ENCODE peak calls at places on chromosomes 7 and 10, in four cellular contexts. One of them, this sample, is unnamed.

GRCh38 chr7:17638727-17639126 is 301.6 kb downstream of the SNX13 start:
- DNase-seq in activated CD8-positive, alpha-beta T cell treated with anti-CD3 and anti-CD28 coated beads for 36 hours: no peak
- DNase-seq in colonic mucosa: no peak
- DNase-seq in RPMI8226: no peak
- DNase-seq in this sample: no peak

GRCh38 chr7:43721193-43721806 is 8.0 kb downstream of the COA1 start:
- DNase-seq in RPMI8226: peak
- DNase-seq in activated CD8-positive, alpha-beta T cell treated with anti-CD3 and anti-CD28 coated beads for 36 hours: no peak
- DNase-seq in colonic mucosa: no peak
- DNase-seq in this sample: peak

GRCh38 chr7:76262683-76263402 is 39.6 kb upstream of the HSPB1 start:
- DNase-seq in activated CD8-positive, alpha-beta T cell treated with anti-CD3 and anti-CD28 coated beads for 36 hours: peak
- DNase-seq in colonic mucosa: peak
- DNase-seq in RPMI8226: peak
- DNase-seq in this sample: peak

GRCh38 chr10:32207544-32207943 is 139.4 kb downstream of the EPC1 start:
- DNase-seq in RPMI8226: peak
- DNase-seq in colonic mucosa: peak
- DNase-seq in activated CD8-positive, alpha-beta T cell treated with anti-CD3 and anti-CD28 coated beads for 36 hours: peak
- DNase-seq in this sample: peak

GRCh38 chr7:106284516-106285050 is at the start of gene NAMPT:
- DNase-seq in activated CD8-positive, alpha-beta T cell treated with anti-CD3 and anti-CD28 coated beads for 36 hours: no peak
- DNase-seq in RPMI8226: peak
- DNase-seq in colonic mucosa: peak
- DNase-seq in this sample: peak

GRCh38 chr7:21028186-21028989 is 241.7 kb upstream of the SP8 start:
- DNase-seq in activated CD8-positive, alpha-beta T cell treated with anti-CD3 and anti-CD28 coated beads for 36 hours: no peak
- DNase-seq in RPMI8226: no peak
- DNase-seq in colonic mucosa: peak
- DNase-seq in this sample: peak

GRCh38 chr7:114472896-114473512 is 58.4 kb downstream of the FOXP2 start:
- DNase-seq in activated CD8-positive, alpha-beta T cell treated with anti-CD3 and anti-CD28 coated beads for 36 hours: no peak
- DNase-seq in RPMI8226: no peak
- DNase-seq in colonic mucosa: no peak
- DNase-seq in this sample: no peak

GRCh38 chr10:35765039-35765662 is 123.1 kb upstream of the FZD8 start:
- DNase-seq in colonic mucosa: peak
- DNase-seq in RPMI8226: no peak
- DNase-seq in activated CD8-positive, alpha-beta T cell treated with anti-CD3 and anti-CD28 coated beads for 36 hours: no peak
- DNase-seq in this sample: no peak